ENCODE peak calls at places on chromosomes 2 and 18, in six cellular contexts. V is NCI-H1092 treated with DMSO at 0.1 percent for 48 hours; P is astrocyte of the spinal cord; T is amniotic stem cell; F is activated T-helper 1 cell treated with anti-CD3 and anti-CD28 coated beads, Interleukin-2, amount 50 U/mL, for 16 hours; B is T1000. H is an unnamed sample.

GRCh38 chr2:226079677-226080076 is 680.2 kb downstream of the NYAP2 start:
- DNase-seq in V (no peak), P (peak; percentile 96), T (no peak), F (no peak), B (peak; percentile 9), H (no peak)

GRCh38 chr2:98093611-98094010 is 6.6 kb downstream of the VWA3B start:
- DNase-seq in V (no peak), P (no peak), T (no peak), F (no peak), B (no peak), H (no peak)

GRCh38 chr2:95670167-95670566 is 78.4 kb downstream of the TRIM43 start:
- DNase-seq in V (no peak), P (peak; percentile 18), T (no peak), F (no peak), B (no peak), H (no peak)

GRCh38 chr2:205451901-205452300 is 230.4 kb upstream of the NRP2 start:
- DNase-seq in V (no peak), P (no peak), T (no peak), F (no peak), B (no peak), H (no peak)

GRCh38 chr2:106267997-106268396 is 73.9 kb upstream of the UXS1 start:
- DNase-seq in V (no peak), P (no peak), T (no peak), F (no peak), B (no peak), H (no peak)

GRCh38 chr2:139020287-139020686 is 240.1 kb upstream of the NXPH2 start:
- DNase-seq in V (no peak), P (no peak), T (no peak), F (no peak), B (no peak), H (no peak)

GRCh38 chr2:520663-521340 is 156.4 kb downstream of the TMEM18 start:
- DNase-seq in V (no peak), P (no peak), T (no peak), F (no peak), B (no peak), H (no peak)

GRCh38 chr2:43270930-43271615 is 44.7 kb upstream of the ZFP36L2 start:
- DNase-seq in V (no peak), P (no peak), T (no peak), F (no peak), B (no peak), H (no peak)

GRCh38 chr18:25282922-25283703 is 68.9 kb downstream of the ZNF521 start:
- DNase-seq in V (no peak), P (no peak), T (no peak), F (no peak), B (no peak), H (no peak)

GRCh38 chr2:42742740-42743666 is 20.9 kb downstream of the OXER1 start:
- DNase-seq in V (no peak), P (no peak), T (no peak), F (no peak), B (no peak), H (no peak)

GRCh38 chr2:240800241-240800640 is 19.8 kb downstream of the KIF1A start:
- DNase-seq in V (no peak), P (peak; percentile 37), T (no peak), F (no peak), B (no peak), H (no peak)

GRCh38 chr2:149021761-149022160 is 16.7 kb upstream of the LYPD6B start:
- DNase-seq in V (no peak), P (no peak), T (no peak), F (no peak), B (no peak), H (no peak)

GRCh38 chr2:32958836-32959235 is 12.1 kb downstream of the LTBP1 start:
- DNase-seq in V (no peak), P (no peak), T (no peak), F (no peak), B (no peak), H (no peak)

GRCh38 chr18:48540329-48541025 is 1.6 kb downstream of the CTIF start:
- DNase-seq in V (peak; percentile 62), P (peak; percentile 62), T (no peak), F (no peak), B (peak; percentile 16), H (no peak)

GRCh38 chr2:9771481-9772017 is 71.7 kb upstream of the TAF1B start:
- DNase-seq in V (no peak), P (peak; percentile 79), T (peak; percentile 14), F (no peak), B (peak; percentile 38), H (no peak)

GRCh38 chr2:42196403-42197267 is 27.5 kb downstream of the EML4 start:
- DNase-seq in V (peak; percentile 18), P (peak; percentile 68), T (no peak), F (no peak), B (no peak), H (peak; percentile 24)

GRCh38 chr2:240205348-240205747 is 64.9 kb upstream of the OTOS start:
- DNase-seq in V (no peak), P (peak; percentile 38), T (peak; percentile 18), F (no peak), B (peak; percentile 75), H (peak; percentile 49)

GRCh38 chr2:85401844-85402243 is 8.3 kb downstream of the CAPG start:
- DNase-seq in V (no peak), P (no peak), T (no peak), F (no peak), B (no peak), H (no peak)

GRCh38 chr18:34977787-34978532 is 63.3 kb upstream of the MAPRE2 start:
- DNase-seq in V (peak; percentile 63), P (no peak), T (no peak), F (peak; percentile 10), B (no peak), H (no peak)

H was measured in smooth muscle cell of the brain vasculature.